ENCODE peak calls at places on chromosomes 1 and 21, in eight cellular contexts. N, J, Z, C, F, B, G and A are unnamed samples.

GRCh38 chr1:158028956-158029355 is 35.5 kb downstream of the KIRREL1 start:
- DNase-seq in N (peak; percentile 55), J (no peak), Z (peak; percentile 86), C (no peak), F (no peak), B (no peak), G (no peak), A (no peak)

GRCh38 chr1:224502459-224503160 is 68.0 kb upstream of the WDR26 start:
- DNase-seq in N (no peak), J (no peak), Z (no peak), C (peak; percentile 63), F (no peak), B (no peak), G (no peak), A (no peak)

GRCh38 chr1:201551877-201552731 is 13.2 kb downstream of the NAV1 start:
- DNase-seq in N (no peak), J (no peak), Z (no peak), C (no peak), F (no peak), B (no peak), G (no peak), A (no peak)

GRCh38 chr1:6248798-6249731 is 5.1 kb downstream of the HES3 start:
- DNase-seq in N (no peak), J (no peak), Z (no peak), C (no peak), F (no peak), B (no peak), G (no peak), A (peak; percentile 83)

GRCh38 chr1:18912550-18912949 is 10.2 kb upstream of the ALDH4A1 start:
- DNase-seq in N (no peak), J (no peak), Z (no peak), C (no peak), F (no peak), B (no peak), G (no peak), A (no peak)

GRCh38 chr1:202562443-202563060 is 147.7 kb downstream of the SYT2 start:
- DNase-seq in N (no peak), J (no peak), Z (no peak), C (no peak), F (no peak), B (no peak), G (no peak), A (no peak)

GRCh38 chr21:26167593-26167992 is 3.0 kb downstream of the APP start:
- DNase-seq in N (no peak), J (no peak), Z (no peak), C (no peak), F (no peak), B (no peak), G (no peak), A (no peak)

GRCh38 chr1:50426702-50427085 is 3.5 kb upstream of the DMRTA2 start:
- DNase-seq in N (no peak), J (no peak), Z (no peak), C (no peak), F (no peak), B (no peak), G (no peak), A (no peak)

GRCh38 chr1:52629021-52629643 is 3.8 kb upstream of the SHISAL2A start:
- DNase-seq in N (no peak), J (no peak), Z (no peak), C (no peak), F (no peak), B (no peak), G (no peak), A (no peak)

GRCh38 chr1:245671966-245672767 is 517.4 kb downstream of the KIF26B start:
- DNase-seq in N (no peak), J (no peak), Z (no peak), C (no peak), F (no peak), B (no peak), G (no peak), A (no peak)

GRCh38 chr1:23590058-23590783 is 30.9 kb upstream of the ID3 start:
- DNase-seq in N (no peak), J (no peak), Z (no peak), C (no peak), F (no peak), B (no peak), G (no peak), A (no peak)